ENCODE peak calls at places on chromosomes 16 and 17, in nine cellular contexts. H is EH; V is esophagus squamous epithelium; N is MV-4-11; Y is CD8-positive, alpha-beta memory T cell; O is stimulated activated CD4-positive, alpha-beta T cell treated with anti-CD3 and anti-CD28 coated beads, Interleukin-15, amount 100 ng/mL, for 48 hours; W is T-helper 9 cell; S is AG04450; M is NCI-H1417. D is an unnamed sample.

GRCh38 chr17:33205552-33205951 is 87.5 kb downstream of the ASIC2 start:
- DNase-seq in H (no peak), V (no peak), N (no peak), Y (no peak), O (no peak), W (no peak), S (no peak), M (no peak), D (no peak)

GRCh38 chr17:78769200-78769773 is 12.8 kb downstream of the CYTH1 start:
- DNase-seq in H (no peak), V (no peak), N (no peak), Y (no peak), O (no peak), W (no peak), S (no peak), M (no peak), D (no peak)

GRCh38 chr16:67528222-67528869 is at the start of gene RIPOR1:
- DNase-seq in H (peak), V (no peak), N (no peak), Y (no peak), O (no peak), W (peak), S (no peak), M (no peak), D (peak)

GRCh38 chr17:66753126-66753920 is 81.6 kb upstream of the CACNG5 start:
- DNase-seq in H (no peak), V (no peak), N (no peak), Y (no peak), O (no peak), W (no peak), S (no peak), M (no peak), D (no peak)

GRCh38 chr17:44919411-44919810 is 4.1 kb upstream of the GFAP start:
- DNase-seq in H (no peak), V (no peak), N (no peak), Y (no peak), O (no peak), W (no peak), S (no peak), M (no peak), D (no peak)

GRCh38 chr16:53632526-53632925 is 71.1 kb downstream of the RPGRIP1L start:
- DNase-seq in H (peak), V (no peak), N (no peak), Y (no peak), O (no peak), W (no peak), S (no peak), M (no peak), D (no peak)

GRCh38 chr16:85072947-85073346 is 39.3 kb downstream of the CIBAR2 start:
- DNase-seq in H (peak), V (no peak), N (peak), Y (no peak), O (no peak), W (no peak), S (peak), M (no peak), D (peak)

GRCh38 chr17:33905338-33905800 is 349.7 kb upstream of the CCL2 start:
- DNase-seq in H (no peak), V (no peak), N (no peak), Y (no peak), O (no peak), W (no peak), S (no peak), M (no peak), D (no peak)

GRCh38 chr16:20897897-20898296 is 2.3 kb downstream of the DCUN1D3 start:
- DNase-seq in H (no peak), V (no peak), N (no peak), Y (no peak), O (no peak), W (no peak), S (no peak), M (no peak), D (no peak)

GRCh38 chr16:72480926-72481325 is 309.0 kb upstream of the PMFBP1 start:
- DNase-seq in H (peak), V (no peak), N (no peak), Y (no peak), O (no peak), W (no peak), S (no peak), M (no peak), D (peak)

GRCh38 chr16:84505249-84506156 is 1.0 kb upstream of the MEAK7 start:
- DNase-seq in H (no peak), V (no peak), N (no peak), Y (no peak), O (no peak), W (no peak), S (no peak), M (no peak), D (no peak)

GRCh38 chr16:4465977-4466779 is 8.2 kb downstream of the NMRAL1 start:
- DNase-seq in H (no peak), V (no peak), N (peak), Y (no peak), O (no peak), W (peak), S (no peak), M (no peak), D (no peak)

GRCh38 chr16:22782299-22782698 is 31.7 kb upstream of the HS3ST2 start:
- DNase-seq in H (no peak), V (no peak), N (peak), Y (no peak), O (no peak), W (no peak), S (no peak), M (no peak), D (no peak)

GRCh38 chr16:83363521-83363920 is 444.3 kb upstream of the HSBP1 start:
- DNase-seq in H (no peak), V (no peak), N (no peak), Y (no peak), O (no peak), W (no peak), S (no peak), M (no peak), D (no peak)

GRCh38 chr16:72093448-72094265 is at the start of the genes DHX38 and TXNL4B:
- DNase-seq in H (peak), V (peak), N (peak), Y (peak), O (peak), W (peak), S (peak), M (peak), D (peak)

GRCh38 chr16:31696968-31697743 is 169.5 kb downstream of the AHSP start:
- DNase-seq in H (peak), V (no peak), N (peak), Y (no peak), O (no peak), W (no peak), S (no peak), M (no peak), D (peak)

D was measured in GM03348.